ENCODE peak calls at places on chromosome X, in five cellular contexts. E is NCI-H1694; B is nucleus accumbens; F is naive thymus-derived CD8-positive, alpha-beta T cell; J is NCI-H460. K is an unnamed sample.

GRCh38 chrX:142884853-142885252 is 140.9 kb upstream of the SPANXN4 start:
- DNase-seq in E (no peak), B (no peak), F (no peak), J (no peak), K (no peak)

GRCh38 chrX:100449696-100450606 is 39.9 kb upstream of the PCDH19 start:
- DNase-seq in E (no peak), B (no peak), F (no peak), J (peak), K (no peak)

GRCh38 chrX:126836195-126836594 is 16.7 kb downstream of the PRR32 start:
- DNase-seq in E (no peak), B (peak), F (no peak), J (no peak), K (no peak)

GRCh38 chrX:123835661-123836371 is 24.0 kb upstream of the XIAP start:
- DNase-seq in E (no peak), B (no peak), F (no peak), J (peak), K (no peak)

GRCh38 chrX:139008185-139008584 is 296.7 kb upstream of the FGF13 start:
- DNase-seq in E (no peak), B (no peak), F (no peak), J (no peak), K (no peak)

GRCh38 chrX:107154787-107155620 is 36.4 kb upstream of the RBM41 start:
- DNase-seq in E (no peak), B (no peak), F (no peak), J (no peak), K (no peak)

GRCh38 chrX:3803305-3803704 is 89.9 kb upstream of the PRKX start:
- DNase-seq in E (no peak), B (no peak), F (no peak), J (no peak), K (no peak)

GRCh38 chrX:25034889-25035288 is 19.1 kb upstream of the ARX start:
- DNase-seq in E (no peak), B (no peak), F (no peak), J (no peak), K (no peak)

GRCh38 chrX:126165721-126166401 is at the start of gene DCAF12L2:
- DNase-seq in E (no peak), B (no peak), F (no peak), J (no peak), K (no peak)

GRCh38 chrX:149314031-149314430 is 191.1 kb downstream of the IDS start:
- DNase-seq in E (no peak), B (no peak), F (no peak), J (no peak), K (no peak)

GRCh38 chrX:31499120-31499519 is 427.3 kb upstream of the FTHL17 start:
- DNase-seq in E (no peak), B (no peak), F (no peak), J (no peak), K (no peak)